ENCODE peak calls at places on chromosome 13, in six cellular contexts. O is dorsolateral prefrontal cortex; Z is CD4-positive, CD25-positive, alpha-beta regulatory T cell; N is testis; G is A549; R is effector memory CD4-positive, alpha-beta T cell. T is an unnamed sample.

GRCh38 chr13:29978211-29978610 is 127.8 kb upstream of the UBL3 start:
- DNase-seq in Z (no peak), O (no peak), R (no peak), G (no peak), N (no peak), T (no peak)

GRCh38 chr13:32206097-32206740 is 108.9 kb downstream of the ZAR1L start:
- DNase-seq in O (no peak), R (no peak), N (no peak), G (no peak), Z (no peak), T (no peak)

GRCh38 chr13:87087741-87088140 is 583.4 kb upstream of the SLITRK5 start:
- DNase-seq in Z (no peak), G (no peak), R (no peak), O (no peak), N (no peak), T (no peak)

GRCh38 chr13:92197669-92198068 is 799.2 kb downstream of the GPC5 start:
- DNase-seq in O (no peak), Z (no peak), R (no peak), G (no peak), N (no peak), T (no peak)

GRCh38 chr13:74214321-74214720 is 80.1 kb upstream of the KLF12 start:
- DNase-seq in Z (no peak), N (no peak), G (no peak), O (no peak), R (no peak), T (no peak)

GRCh38 chr13:109381546-109382180 is 404.7 kb downstream of the IRS2 start:
- DNase-seq in G (no peak), R (no peak), N (no peak), Z (no peak), O (no peak), T (no peak)

GRCh38 chr13:19737844-19738557 is 44.7 kb downstream of the PSPC1 start:
- DNase-seq in G (no peak), Z (no peak), O (no peak), R (no peak), N (no peak), T (no peak)

GRCh38 chr13:52780092-52780491 is 40.5 kb upstream of the CNMD start:
- DNase-seq in R (no peak), N (no peak), Z (no peak), G (no peak), O (no peak), T (no peak)

GRCh38 chr13:98706446-98707110 is 45.9 kb downstream of the SLC15A1 start:
- DNase-seq in N (no peak), R (no peak), O (no peak), Z (no peak), G (peak; percentile 17), T (no peak)

GRCh38 chr13:55937180-55937579 is 1203.5 kb upstream of the PRR20A start:
- DNase-seq in G (no peak), O (no peak), Z (no peak), N (no peak), R (no peak), T (no peak)

GRCh38 chr13:30037766-30038165 is 187.3 kb upstream of the UBL3 start:
- DNase-seq in G (no peak), R (no peak), N (no peak), Z (no peak), O (no peak), T (no peak)

GRCh38 chr13:51643114-51643881 is 59.0 kb downstream of the WDFY2 start:
- DNase-seq in G (peak; percentile 16), Z (no peak), O (no peak), R (no peak), N (no peak), T (peak; percentile 51)
- H3K27ac ChIP-seq in G (peak overlapping the region; percentile 93), Z (peak overlapping the region; percentile 93), O (peak overlapping the region; percentile 9), R (peak overlapping the region; percentile 92), N (peak overlapping the region; percentile 16), T (peak overlapping the region; percentile 97)

GRCh38 chr13:60398438-60398891 is 1.4 kb downstream of the TDRD3 start:
- DNase-seq in G (no peak), Z (no peak), O (no peak), N (no peak), R (no peak), T (no peak)
- H3K27ac ChIP-seq in G (peak overlapping the region; percentile 100), Z (peak overlapping the region; percentile 87), O (peak overlapping the region; percentile 99), N (peak overlapping the region; percentile 98), R (peak overlapping the region; percentile 73), T (peak overlapping the region; percentile 89)

GRCh38 chr13:36997716-36998427 is 1.3 kb downstream of the ALG5 start:
- DNase-seq in N (no peak), Z (no peak), O (no peak), G (no peak), R (no peak), T (no peak)
- H3K27ac ChIP-seq in N (no peak overlapping the region), Z (no peak overlapping the region), O (peak overlapping the region; percentile 98), G (peak overlapping the region; percentile 96), R (no peak overlapping the region), T (no peak overlapping the region)

DNA sequence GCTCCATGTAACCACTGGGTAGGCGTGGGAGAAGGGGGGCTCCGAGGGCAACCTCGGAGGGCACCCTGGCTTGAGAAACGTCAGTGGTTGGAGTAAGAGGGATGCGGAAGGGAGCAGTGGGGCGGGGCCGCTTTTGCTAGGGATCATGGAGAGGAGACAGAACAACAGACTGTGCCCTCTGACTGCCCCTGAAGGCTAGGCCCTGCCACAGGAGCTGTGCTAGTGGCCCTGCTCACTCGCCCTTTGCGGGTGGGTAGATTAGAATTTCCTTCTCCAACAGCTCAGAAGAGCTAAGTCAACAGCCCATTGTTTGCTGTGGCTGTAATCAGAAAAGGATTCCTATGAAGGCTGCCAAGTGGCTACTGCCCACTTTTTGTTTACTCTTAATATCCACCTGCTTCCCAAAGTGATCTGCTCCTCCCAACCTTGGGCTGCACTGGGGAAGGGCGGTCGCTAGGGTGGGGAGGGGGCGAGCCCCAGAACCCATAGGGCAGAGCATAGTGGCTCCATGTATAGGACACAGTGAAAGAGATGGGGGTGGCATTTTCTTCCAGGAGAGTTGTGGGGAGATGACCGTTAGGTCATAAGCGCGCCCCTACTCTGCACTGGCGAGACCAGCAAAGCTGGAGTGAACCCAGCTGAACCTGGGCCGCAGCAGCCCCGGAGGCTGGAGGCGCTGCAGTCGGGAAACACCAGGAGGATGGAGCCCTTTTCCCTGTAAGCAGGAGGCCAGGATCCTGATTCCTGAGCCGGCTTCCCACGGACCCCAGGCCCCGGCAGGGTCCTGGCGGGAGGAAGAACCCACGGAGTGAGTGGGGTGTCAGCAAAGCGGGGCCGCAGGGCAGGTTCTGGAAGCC is 1.9 kb upstream of the C1QTNF9 start:
- DNase-seq in G (no peak), R (no peak), Z (no peak), O (no peak), N (peak; percentile 80), T (no peak)
- H3K27ac ChIP-seq in G (no peak overlapping the region), R (no peak overlapping the region), Z (no peak overlapping the region), O (no peak overlapping the region), N (peak overlapping the region; percentile 41), T (no peak overlapping the region)

T was measured in epithelial cell of prostate.